ENCODE peak calls at places on chromosomes 13 and 19, in eight cellular contexts. I is tibial nerve, R is foreskin fibroblast, O is Ammon's horn, J is cardiac fibroblast, Z is stromal cell of bone marrow, X is NCI-H345, V is lower leg skin. L is an unnamed sample.

GRCh38 chr13:30832845-30833332 is 73.2 kb upstream of the MEDAG start:
- DNase-seq in I (no peak), R (no peak), O (no peak), J (peak), Z (no peak), X (peak), V (peak), L (peak)

GRCh38 chr13:87677334-87678234 is 6.4 kb downstream of the SLITRK5 start:
- DNase-seq in I (no peak), R (no peak), O (no peak), J (no peak), Z (no peak), X (peak), V (no peak), L (no peak)

GRCh38 chr13:43159007-43159406 is 135.6 kb downstream of the DNAJC15 start:
- DNase-seq in I (no peak), R (peak), O (peak), J (peak), Z (peak), X (peak), V (no peak), L (peak)

GRCh38 chr19:34397853-34398252 is 6.3 kb upstream of the PDCD2L start:
- DNase-seq in I (no peak), R (no peak), O (no peak), J (no peak), Z (no peak), X (no peak), V (no peak), L (no peak)

GRCh38 chr13:98678741-98679140 is 73.7 kb downstream of the SLC15A1 start:
- DNase-seq in I (no peak), R (no peak), O (no peak), J (no peak), Z (no peak), X (no peak), V (no peak), L (no peak)

GRCh38 chr13:43994999-43995859 is 115.5 kb downstream of the LACC1 start:
- DNase-seq in I (no peak), R (no peak), O (no peak), J (no peak), Z (no peak), X (peak), V (no peak), L (no peak)

GRCh38 chr13:108037348-108037747 is 178.0 kb downstream of the LIG4 start:
- DNase-seq in I (no peak), R (no peak), O (no peak), J (no peak), Z (no peak), X (no peak), V (no peak), L (no peak)

GRCh38 chr13:66974174-66974573 is 256.0 kb downstream of the PCDH9 start:
- DNase-seq in I (no peak), R (peak), O (no peak), J (no peak), Z (no peak), X (no peak), V (no peak), L (no peak)

GRCh38 chr19:1016647-1017114 is 4.2 kb downstream of the TMEM259 start:
- DNase-seq in I (no peak), R (peak), O (no peak), J (peak), Z (no peak), X (no peak), V (no peak), L (peak)

GRCh38 chr19:42402376-42403116 is 12.4 kb upstream of the CNFN start:
- DNase-seq in I (no peak), R (no peak), O (no peak), J (no peak), Z (no peak), X (no peak), V (no peak), L (no peak)

GRCh38 chr19:42363614-42364346 is 26.3 kb downstream of the CNFN start:
- DNase-seq in I (no peak), R (no peak), O (peak), J (no peak), Z (no peak), X (no peak), V (no peak), L (no peak)

GRCh38 chr19:43774103-43774939 is 6.5 kb downstream of the KCNN4 start:
- DNase-seq in I (no peak), R (peak), O (peak), J (peak), Z (no peak), X (no peak), V (no peak), L (peak)

GRCh38 chr13:25688524-25688923 is 316.8 kb downstream of the ATP8A2 start:
- DNase-seq in I (no peak), R (no peak), O (no peak), J (no peak), Z (no peak), X (no peak), V (no peak), L (no peak)

GRCh38 chr19:39167461-39168257 is 29.1 kb upstream of the NCCRP1 start:
- DNase-seq in I (no peak), R (no peak), O (no peak), J (no peak), Z (no peak), X (peak), V (no peak), L (no peak)

GRCh38 chr13:21638319-21639282 is 32.3 kb upstream of the FGF9 start:
- DNase-seq in I (no peak), R (peak), O (peak), J (peak), Z (no peak), X (peak), V (peak), L (peak)

GRCh38 chr19:5680083-5680436 is 256 bp downstream of the MICOS13 start:
- DNase-seq in I (no peak), R (no peak), O (peak), J (no peak), Z (no peak), X (no peak), V (no peak), L (peak)